ENCODE peak calls at places on chromosomes 12 and 14, in six cellular contexts. U is germinal center, V is GM04504, F is EH, Y is mesothelial cell of epicardium, A is dorsolateral prefrontal cortex. L is an unnamed sample.

GRCh38 chr14:24690492-24690891 is 56.5 kb upstream of the GZMB start:
- DNase-seq in U (peak), V (no peak), F (no peak), Y (no peak), A (no peak), L (no peak)

GRCh38 chr12:976644-977043 is 14.4 kb upstream of the ERC1 start:
- DNase-seq in U (no peak), V (no peak), F (no peak), Y (no peak), A (no peak), L (no peak)

GRCh38 chr14:36055052-36055378 is 121.5 kb downstream of the PTCSC3 start:
- DNase-seq in U (no peak), V (no peak), F (no peak), Y (no peak), A (no peak), L (no peak)

GRCh38 chr12:94039914-94040313 is 108.5 kb upstream of the PLXNC1 start:
- DNase-seq in U (no peak), V (peak), F (no peak), Y (no peak), A (no peak), L (no peak)

GRCh38 chr12:31325524-31325875 is 450 bp downstream of the SINHCAF start:
- DNase-seq in U (peak), V (no peak), F (no peak), Y (no peak), A (peak), L (peak)

GRCh38 chr12:85155791-85156190 is 119.6 kb downstream of the LRRIQ1 start:
- DNase-seq in U (no peak), V (no peak), F (peak), Y (no peak), A (no peak), L (no peak)

GRCh38 chr12:12380949-12381593 is 24.2 kb downstream of the BORCS5 start:
- DNase-seq in U (no peak), V (no peak), F (no peak), Y (no peak), A (no peak), L (no peak)

GRCh38 chr12:124694846-124695497 is 127.6 kb upstream of the NCOR2 start:
- DNase-seq in U (no peak), V (peak), F (peak), Y (no peak), A (no peak), L (no peak)

GRCh38 chr12:52186135-52186840 is 5.5 kb downstream of the KRT80 start:
- DNase-seq in U (no peak), V (peak), F (peak), Y (no peak), A (no peak), L (no peak)

GRCh38 chr12:108846320-108846719 is 11.1 kb downstream of the SSH1 start:
- DNase-seq in U (no peak), V (no peak), F (no peak), Y (no peak), A (peak), L (no peak)

GRCh38 chr12:68976304-68976915 is 43.4 kb upstream of the CPM start:
- DNase-seq in U (no peak), V (no peak), F (peak), Y (no peak), A (no peak), L (no peak)

GRCh38 chr14:29930283-29930682 is 2.6 kb upstream of the PRKD1 start:
- DNase-seq in U (no peak), V (no peak), F (peak), Y (no peak), A (no peak), L (no peak)

GRCh38 chr12:51855586-51856428 is 7.3 kb upstream of the FIGNL2 start:
- DNase-seq in U (no peak), V (no peak), F (peak), Y (no peak), A (no peak), L (no peak)

GRCh38 chr12:19263666-19264065 is 134.1 kb downstream of the PLEKHA5 start:
- DNase-seq in U (no peak), V (no peak), F (no peak), Y (no peak), A (no peak), L (no peak)

GRCh38 chr12:58668233-58668632 is 252.1 kb downstream of the LRIG3 start:
- DNase-seq in U (no peak), V (no peak), F (no peak), Y (no peak), A (no peak), L (no peak)

GRCh38 chr14:91038439-91038838 is 22.0 kb downstream of the RPS6KA5 start:
- DNase-seq in U (no peak), V (peak), F (no peak), Y (no peak), A (no peak), L (no peak)